ENCODE peak calls at places on chromosomes 2 and 18, in four cellular contexts. J is HCT116, Z is GM12878, K is K562. T is an unnamed sample.

GRCh38 chr2:235845245-235845644 is 322.9 kb downstream of the GBX2 start:
- DNase-seq in J (no peak), Z (no peak), K (no peak), T (no peak)

GRCh38 chr2:158505448-158505934 is 48.7 kb downstream of the PKP4 start:
- DNase-seq in J (no peak), Z (no peak), K (peak), T (no peak)

GRCh38 chr18:76619342-76620315 is 124.6 kb upstream of the ZNF516 start:
- DNase-seq in J (no peak), Z (no peak), K (no peak), T (peak)

GRCh38 chr2:144143294-144144092 is 376.4 kb downstream of the ZEB2 start:
- DNase-seq in J (no peak), Z (no peak), K (no peak), T (no peak)

GRCh38 chr2:230408244-230408842 is 7.7 kb upstream of the SP100 start:
- DNase-seq in J (no peak), Z (no peak), K (no peak), T (no peak)

GRCh38 chr18:14943967-14944636 is 196.1 kb downstream of the ANKRD30B start:
- DNase-seq in J (no peak), Z (no peak), K (no peak), T (no peak)

GRCh38 chr2:164061129-164061746 is 325.4 kb upstream of the FIGN start:
- DNase-seq in J (peak), Z (peak), K (peak), T (peak)

GRCh38 chr2:120763931-120764330 is 28.3 kb downstream of the GLI2 start:
- DNase-seq in J (no peak), Z (no peak), K (no peak), T (no peak)

GRCh38 chr2:235204923-235205322 is 253.1 kb downstream of the SH3BP4 start:
- DNase-seq in J (no peak), Z (no peak), K (no peak), T (no peak)

GRCh38 chr2:80149991-80150390 is 154.6 kb downstream of the LRRTM1 start:
- DNase-seq in J (no peak), Z (no peak), K (no peak), T (no peak)

GRCh38 chr2:43707255-43707654 is 31.0 kb upstream of the C1GALT1C1L start:
- DNase-seq in J (no peak), Z (no peak), K (peak), T (no peak)

GRCh38 chr2:102806250-102806837 is 44.5 kb downstream of the TMEM182 start:
- DNase-seq in J (peak), Z (no peak), K (peak), T (peak)

GRCh38 chr2:10140841-10141610 is 18.5 kb downstream of the RRM2 start:
- DNase-seq in J (no peak), Z (no peak), K (no peak), T (no peak)

GRCh38 chr18:36214811-36215210 is 27.5 kb downstream of the MOCOS start:
- DNase-seq in J (no peak), Z (no peak), K (no peak), T (no peak)

GRCh38 chr2:237916296-237916695 is 50.5 kb upstream of the UBE2F start:
- DNase-seq in J (no peak), Z (no peak), K (no peak), T (no peak)

GRCh38 chr18:76973512-76974302 is 151.3 kb downstream of the ZNF236 start:
- DNase-seq in J (no peak), Z (no peak), K (no peak), T (no peak)

GRCh38 chr2:33287611-33288010 is 188.8 kb upstream of the RASGRP3 start:
- DNase-seq in J (no peak), Z (no peak), K (no peak), T (no peak)

GRCh38 chr18:475202-475624 is 25.3 kb downstream of the COLEC12 start:
- DNase-seq in J (no peak), Z (no peak), K (no peak), T (peak)

GRCh38 chr2:35688298-35688697 is 667.3 kb upstream of the CRIM1 start:
- DNase-seq in J (no peak), Z (no peak), K (no peak), T (no peak)

GRCh38 chr2:219783551-219783950 is 156.1 kb downstream of the SLC4A3 start:
- DNase-seq in J (no peak), Z (no peak), K (no peak), T (no peak)

GRCh38 chr2:202822411-202822810 is 49.2 kb downstream of the ICA1L start:
- DNase-seq in J (no peak), Z (no peak), K (no peak), T (no peak)

GRCh38 chr2:169393068-169393590 is 30.8 kb upstream of the LRP2 start:
- DNase-seq in J (no peak), Z (peak), K (no peak), T (no peak)

GRCh38 chr18:13222371-13223281 is 4.1 kb downstream of the LDLRAD4 start:
- DNase-seq in J (no peak), Z (no peak), K (no peak), T (no peak)

GRCh38 chr2:191479680-191480023 is 198.3 kb upstream of the NABP1 start:
- DNase-seq in J (no peak), Z (peak), K (no peak), T (no peak)

GRCh38 chr2:126889501-126890135 is 9.1 kb upstream of the TEX51 start:
- DNase-seq in J (no peak), Z (no peak), K (no peak), T (no peak)

GRCh38 chr18:24586662-24587360 is 126.4 kb downstream of the HRH4 start:
- DNase-seq in J (no peak), Z (no peak), K (no peak), T (no peak)

DNA sequence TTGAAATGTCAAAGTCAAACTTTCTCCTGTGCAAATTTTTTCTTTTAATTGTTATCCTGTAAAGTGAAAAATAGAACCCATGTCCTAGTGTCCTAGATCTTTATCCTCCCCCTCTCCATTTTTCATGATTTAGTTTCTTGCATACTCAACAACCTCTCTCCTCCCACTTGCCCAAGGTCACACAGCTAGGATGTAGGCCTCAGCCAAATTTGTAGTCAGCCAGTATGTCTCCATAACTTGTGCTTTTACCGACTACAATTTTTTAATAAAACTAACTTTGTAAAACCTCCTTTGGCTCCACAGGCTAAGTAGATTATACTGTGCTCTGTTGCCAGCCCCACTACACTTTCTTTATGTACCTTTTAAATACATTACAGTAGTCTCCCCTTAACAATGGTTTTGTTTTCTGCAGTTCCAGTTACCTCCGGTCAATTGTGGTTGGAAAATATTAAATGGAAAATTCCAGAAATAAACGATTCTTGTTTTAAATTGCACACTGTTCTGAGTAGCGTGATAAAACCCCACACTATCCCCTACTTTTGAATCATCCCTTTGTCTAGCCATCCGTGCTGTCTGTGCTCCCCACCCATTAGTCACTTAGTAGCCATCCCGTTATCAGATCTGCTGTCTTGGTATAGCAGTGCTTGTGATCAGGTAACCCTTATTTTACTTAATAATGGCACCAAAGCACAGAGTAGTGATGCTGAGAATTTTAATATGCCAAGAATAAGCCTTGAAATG is 22.8 kb downstream of the GULP1 start:
- DNase-seq in J (no peak), Z (no peak), K (no peak), T (no peak)
- TF ChIP-seq EGR1 in J (no peak), Z (no peak), K (no peak), T (no peak)

DNA sequence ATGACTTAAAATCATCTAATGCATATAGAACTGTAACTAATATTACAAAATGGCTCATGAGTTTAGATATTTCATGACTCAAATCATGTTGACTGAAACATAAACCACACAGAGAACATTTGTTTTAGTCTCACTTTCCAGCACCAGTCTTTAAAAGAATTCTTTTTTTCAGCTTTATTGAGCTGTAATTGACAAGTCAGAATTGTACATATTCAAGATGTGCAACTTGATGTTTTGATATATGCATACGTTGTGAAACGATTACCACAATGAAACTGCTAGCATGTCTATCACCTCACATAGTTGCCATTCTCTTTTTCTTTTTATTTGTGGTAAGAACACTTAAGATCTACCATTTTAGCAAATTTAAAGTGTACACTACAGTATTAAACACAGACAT is 25.0 kb upstream of the TMEM178A start:
- DNase-seq in J (no peak), Z (no peak), K (no peak), T (no peak)
- TF ChIP-seq EGR1 in J (no peak), Z (no peak), K (no peak), T (no peak)

DNA sequence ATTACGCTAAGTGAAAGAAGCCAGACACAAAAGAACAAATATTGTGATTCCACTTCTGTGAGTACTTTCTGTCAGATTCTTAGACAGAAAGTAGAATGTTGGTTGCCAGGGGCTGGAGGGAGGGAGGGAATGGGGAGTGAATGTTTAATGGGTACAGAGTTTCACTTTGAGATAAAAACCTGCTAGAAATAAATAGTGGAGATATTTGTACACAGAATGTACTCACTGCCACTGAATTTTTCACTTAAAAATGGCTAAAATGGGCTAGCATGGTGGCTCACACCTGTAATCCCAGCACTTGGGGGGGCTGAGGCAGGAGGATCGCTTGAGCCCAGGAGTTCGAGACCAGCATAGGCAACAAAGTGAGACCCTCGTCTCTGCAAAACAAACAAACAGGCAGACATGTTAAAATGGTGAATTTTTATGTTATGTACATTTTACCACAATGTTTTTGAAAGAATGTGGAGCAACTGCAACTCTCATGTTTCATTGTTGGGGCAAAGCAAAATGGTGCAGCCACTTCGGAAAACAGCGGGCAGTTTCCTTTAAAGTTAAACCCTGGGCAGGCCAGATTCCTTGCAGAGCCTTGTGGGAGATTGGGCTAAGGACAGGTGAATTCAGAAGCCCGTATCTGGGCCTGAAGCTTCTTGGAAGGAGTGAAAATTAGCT is 103.3 kb upstream of the MYCN start:
- DNase-seq in J (no peak), Z (no peak), K (no peak), T (no peak)
- TF ChIP-seq EGR1 in J (no peak), Z (no peak), K (no peak), T (no peak)

DNA sequence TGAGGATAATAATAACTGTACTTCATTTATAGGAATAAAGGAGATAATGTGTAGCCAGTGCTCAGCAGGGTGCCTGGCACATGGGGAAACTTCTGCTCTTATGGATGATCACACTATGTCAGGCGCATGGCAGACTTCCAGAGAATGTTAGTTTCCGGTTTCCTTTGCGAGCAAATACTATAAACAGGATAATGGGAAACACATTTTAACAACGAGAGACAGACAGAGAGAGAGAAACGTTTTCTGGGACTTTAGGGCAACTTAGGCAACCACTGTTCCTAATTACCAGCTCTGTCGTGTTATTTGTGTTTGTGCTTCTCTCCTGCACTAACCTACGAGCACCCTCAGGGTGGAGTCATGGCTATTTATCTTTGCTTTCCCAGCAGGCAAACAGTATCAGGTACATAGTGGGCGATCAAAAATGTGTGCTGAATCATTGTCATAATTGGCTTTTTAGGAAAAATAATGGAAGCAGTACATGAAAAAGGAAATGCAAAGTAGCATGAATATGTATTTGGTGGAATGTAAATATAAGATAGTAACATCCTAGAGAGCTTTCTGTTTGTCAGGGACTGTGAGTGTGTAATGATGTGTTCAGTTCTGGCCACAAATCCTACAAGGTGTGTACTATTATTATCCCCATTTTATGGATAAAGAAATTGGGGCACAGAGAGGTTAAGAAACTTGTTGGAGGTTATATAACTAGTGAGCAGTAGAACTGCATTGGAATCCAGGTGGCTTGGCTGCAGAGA is 36.8 kb upstream of the IGFBP2 start:
- DNase-seq in J (no peak), Z (no peak), K (no peak), T (no peak)
- TF ChIP-seq EGR1 in J (no peak), Z (no peak), K (no peak), T (no peak)

T was measured in H1.